ENCODE peak calls at places on chromosomes 4 and X, in five cellular contexts. K, O, T, E and J are unnamed samples.
A peak's percentile ranks its signal among the peaks of the same experiment; 100 is the strongest.

GRCh38 chr4:168995537-168996295 is 14.3 kb downstream of the CBR4 start:
- DNase-seq in K (peak; percentile 19), O (no peak), T (no peak), E (no peak), J (no peak)

GRCh38 chrX:15215366-15215765 is 54.5 kb downstream of the ASB9 start:
- DNase-seq in K (no peak), O (no peak), T (no peak), E (no peak), J (no peak)

GRCh38 chr4:176745902-176746301 is 46.8 kb downstream of the VEGFC start:
- DNase-seq in K (no peak), O (no peak), T (no peak), E (no peak), J (no peak)

GRCh38 chr4:144734522-144734921 is 88.6 kb downstream of the HHIP start:
- DNase-seq in K (peak; percentile 72), O (peak; percentile 11), T (no peak), E (peak; percentile 57), J (no peak)

GRCh38 chr4:127708985-127709384 is 21.2 kb upstream of the SLC25A31 start:
- DNase-seq in K (peak; percentile 77), O (peak; percentile 69), T (no peak), E (peak; percentile 38), J (no peak)

GRCh38 chrX:101999644-102000539 is 68.1 kb upstream of the ZMAT1 start:
- DNase-seq in K (no peak), O (no peak), T (peak; percentile 62), E (peak; percentile 67), J (no peak)

GRCh38 chrX:13955095-13955647 is 74.5 kb downstream of the GEMIN8 start:
- DNase-seq in K (no peak), O (no peak), T (no peak), E (no peak), J (no peak)

GRCh38 chr4:169900241-169900845 is 125.9 kb downstream of the MFAP3L start:
- DNase-seq in K (no peak), O (peak; percentile 15), T (no peak), E (no peak), J (no peak)

GRCh38 chr4:650951-651883 is 22.9 kb downstream of the ATP5ME start:
- DNase-seq in K (no peak), O (no peak), T (no peak), E (no peak), J (no peak)

GRCh38 chr4:150561338-150561737 is 20.6 kb upstream of the MAB21L2 start:
- DNase-seq in K (no peak), O (no peak), T (no peak), E (no peak), J (no peak)

GRCh38 chr4:47084795-47085194 is 53.4 kb downstream of the GABRB1 start:
- DNase-seq in K (no peak), O (no peak), T (no peak), E (no peak), J (no peak)

GRCh38 chr4:76581276-76581675 is 146.2 kb downstream of the SHROOM3 start:
- DNase-seq in K (no peak), O (no peak), T (no peak), E (no peak), J (no peak)

GRCh38 chrX:150199181-150199580 is 163.9 kb upstream of the MAMLD1 start:
- DNase-seq in K (no peak), O (no peak), T (no peak), E (no peak), J (no peak)

GRCh38 chr4:156974264-156974663 is 2.7 kb upstream of the PDGFC start:
- DNase-seq in K (peak; percentile 74), O (no peak), T (no peak), E (no peak), J (no peak)

GRCh38 chr4:37928896-37929537 is 31.2 kb upstream of the PTTG2 start:
- DNase-seq in K (no peak), O (no peak), T (no peak), E (no peak), J (no peak)

GRCh38 chr4:54439831-54440243 is 210.7 kb downstream of the PDGFRA start:
- DNase-seq in K (peak; percentile 41), O (peak; percentile 26), T (no peak), E (no peak), J (peak; percentile 5)

GRCh38 chrX:151397741-151398070 is 700 bp downstream of the VMA21 start:
- DNase-seq in K (no peak), O (no peak), T (no peak), E (no peak), J (no peak)

GRCh38 chr4:89404530-89404929 is 96.9 kb upstream of the GPRIN3 start:
- DNase-seq in K (no peak), O (peak; percentile 89), T (no peak), E (no peak), J (no peak)

GRCh38 chr4:145984563-145984962 is 45.9 kb upstream of the ZNF827 start:
- DNase-seq in K (no peak), O (no peak), T (no peak), E (no peak), J (no peak)

GRCh38 chr4:54813674-54814073 is 155.9 kb downstream of the KIT start:
- DNase-seq in K (no peak), O (no peak), T (no peak), E (no peak), J (no peak)

GRCh38 chrX:54043696-54044125 is 562 bp downstream of the PHF8 start:
- DNase-seq in K (peak; percentile 10), O (peak; percentile 39), T (peak; percentile 57), E (no peak), J (no peak)

GRCh38 chr4:138049350-138049749 is 192.8 kb downstream of the SLC7A11 start:
- DNase-seq in K (no peak), O (no peak), T (no peak), E (no peak), J (no peak)

GRCh38 chrX:78708171-78708570 is 39.3 kb upstream of the LPAR4 start:
- DNase-seq in K (peak; percentile 41), O (peak; percentile 28), T (peak; percentile 46), E (peak; percentile 62), J (no peak)

GRCh38 chr4:184668511-184669114 is 19.1 kb downstream of the PRIMPOL start:
- DNase-seq in K (peak; percentile 23), O (no peak), T (no peak), E (no peak), J (no peak)

GRCh38 chr4:37999000-37999745 is 39.0 kb downstream of the PTTG2 start:
- DNase-seq in K (no peak), O (no peak), T (no peak), E (no peak), J (no peak)

GRCh38 chr4:95232358-95233156 is 316.2 kb downstream of the UNC5C start:
- DNase-seq in K (no peak), O (no peak), T (no peak), E (no peak), J (no peak)

GRCh38 chr4:100312615-100313355 is 122.5 kb upstream of the DDIT4L start:
- DNase-seq in K (no peak), O (no peak), T (no peak), E (no peak), J (no peak)

GRCh38 chr4:11881364-11881763 is 452.7 kb upstream of the HS3ST1 start:
- DNase-seq in K (no peak), O (no peak), T (no peak), E (no peak), J (no peak)

GRCh38 chrX:123169247-123169901 is 14.7 kb upstream of the GRIA3 start:
- DNase-seq in K (no peak), O (peak; percentile 12), T (no peak), E (no peak), J (no peak)

GRCh38 chr4:74057588-74057987 is 19.1 kb upstream of the CXCL3 start:
- DNase-seq in K (no peak), O (no peak), T (no peak), E (no peak), J (no peak)

GRCh38 chrX:153063315-153063714 is 7.0 kb downstream of the PNMA3 start:
- DNase-seq in K (peak; percentile 4), O (peak; percentile 12), T (no peak), E (no peak), J (no peak)

GRCh38 chrX:100373673-100374072 is 36.4 kb downstream of the PCDH19 start:
- DNase-seq in K (no peak), O (no peak), T (no peak), E (no peak), J (no peak)

GRCh38 chr4:150710770-150711375 is 128.9 kb downstream of the MAB21L2 start:
- DNase-seq in K (no peak), O (no peak), T (no peak), E (no peak), J (no peak)

GRCh38 chr4:10666616-10667015 is 18.0 kb downstream of the CLNK start:
- DNase-seq in K (no peak), O (no peak), T (no peak), E (no peak), J (no peak)

GRCh38 chr4:152640058-152640921 is 39.5 kb downstream of the TMEM154 start:
- DNase-seq in K (peak; percentile 28), O (peak; percentile 63), T (no peak), E (no peak), J (no peak)

GRCh38 chr4:8557151-8558076 is 22.8 kb upstream of the GPR78 start:
- DNase-seq in K (no peak), O (peak; percentile 83), T (no peak), E (no peak), J (no peak)
- H2AK5ac ChIP-seq in K (no peak overlapping the region), O (peak overlapping the region; percentile 92), T (no peak overlapping the region), E (no peak overlapping the region), J (peak overlapping the region; percentile 47)

DNA sequence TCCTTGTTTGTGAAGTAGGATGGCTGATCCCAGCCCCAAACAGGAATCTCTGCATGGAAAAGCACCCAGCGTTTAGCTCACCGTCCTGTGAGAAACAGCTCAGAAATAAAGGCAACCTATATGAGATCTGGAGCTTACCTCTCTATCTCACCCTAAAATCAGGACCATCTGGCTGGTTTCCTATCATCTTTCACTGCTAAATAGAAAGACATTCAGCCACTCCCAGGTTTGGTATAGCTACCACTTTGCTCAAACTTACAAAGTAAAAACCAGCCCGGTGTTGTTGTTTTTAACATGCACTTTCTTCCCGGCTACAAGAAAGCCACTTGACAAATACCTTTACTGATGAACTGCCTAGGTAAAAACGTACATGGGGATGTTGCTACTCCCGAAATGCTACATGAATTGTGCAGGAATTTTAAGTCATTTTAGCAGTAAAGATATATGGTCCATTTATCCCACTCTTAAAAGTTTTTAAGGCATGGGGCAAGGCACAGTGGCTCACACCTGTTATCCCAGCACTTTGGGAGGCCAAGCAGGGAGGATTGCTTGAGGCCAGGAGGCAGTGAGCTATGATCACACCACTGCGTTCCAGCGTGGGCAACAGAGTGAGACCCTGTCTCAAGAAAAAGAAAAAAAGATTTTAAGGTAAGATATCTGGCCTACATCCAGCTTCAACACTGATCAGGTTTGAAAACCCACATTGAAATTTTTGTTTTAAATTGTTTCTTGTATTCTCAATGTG is 1.0 kb upstream of the SEC24D start:
- DNase-seq in K (no peak), O (no peak), T (no peak), E (no peak), J (no peak)
- H2AK5ac ChIP-seq in K (peak overlapping the region; percentile 83), O (no peak overlapping the region), T (no peak overlapping the region), E (no peak overlapping the region), J (no peak overlapping the region)

DNA sequence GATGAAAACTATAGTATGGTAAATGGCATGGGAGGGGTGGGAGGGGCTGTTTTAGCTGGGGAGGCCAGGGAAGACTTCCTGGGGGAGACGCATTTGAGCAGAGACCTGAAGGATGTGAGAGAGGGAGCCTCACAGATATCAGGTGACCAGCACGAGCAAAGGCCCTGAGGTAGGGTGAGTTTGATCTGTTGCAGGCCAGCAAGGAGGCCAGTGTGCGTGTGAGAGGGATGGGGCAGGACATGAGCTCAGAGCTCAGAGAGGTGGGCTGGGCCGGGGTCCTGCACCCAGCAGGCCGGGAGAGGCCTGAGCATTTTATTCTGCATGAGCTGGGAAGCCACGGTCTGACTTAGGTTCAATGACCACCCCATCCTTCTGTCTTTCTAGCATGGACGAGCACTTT is 80.0 kb downstream of the PPP2R2C start:
- DNase-seq in K (no peak), O (no peak), T (no peak), E (no peak), J (no peak)
- H2AK5ac ChIP-seq in K (no peak overlapping the region), O (no peak overlapping the region), T (no peak overlapping the region), E (no peak overlapping the region), J (no peak overlapping the region)

GRCh38 chr4:84672177-84672576 is 89.2 kb downstream of the CDS1 start:
- DNase-seq in K (no peak), O (no peak), T (no peak), E (no peak), J (no peak)
- H2AK5ac ChIP-seq in K (peak overlapping the region; percentile 4), O (no peak overlapping the region), T (no peak overlapping the region), E (no peak overlapping the region), J (no peak overlapping the region)